ENCODE peak calls at places on chromosomes 6 and 20, in seven cellular contexts. D is GM19239; W is activated CD4-positive, alpha-beta T cell treated with anti-CD3 and anti-CD28 coated beads for 4 hours; Z is activated effector memory CD4-positive, alpha-beta T cell treated with anti-CD3 and anti-CD28 coated beads, Interleukin-2, amount 50 U/mL, for 16 hours; Q is stimulated activated CD8-positive, alpha-beta memory T cell treated with anti-CD3 and anti-CD28 coated beads, Interleukin-12 subunit alpha, Interleukin-12 subunit beta, amount 100 ng/mL, for 4 hours; U is GM04503; V is right lobe of liver. R is an unnamed sample.

GRCh38 chr6:132300323-132300949 is 100.8 kb downstream of the MOXD1 start:
- DNase-seq in U (no peak), D (peak), W (no peak), Q (no peak), V (no peak), Z (no peak), R (no peak)

GRCh38 chr20:24639167-24639548 is 169.7 kb downstream of the SYNDIG1 start:
- DNase-seq in Q (no peak), V (no peak), D (no peak), U (no peak), W (no peak), Z (no peak), R (no peak)

GRCh38 chr6:139336488-139336887 is 38.0 kb downstream of the CITED2 start:
- DNase-seq in W (no peak), Z (no peak), V (no peak), Q (no peak), U (no peak), D (no peak), R (no peak)

GRCh38 chr6:156423829-156424228 is 353.3 kb upstream of the ARID1B start:
- DNase-seq in U (no peak), W (no peak), Z (peak), D (no peak), Q (no peak), V (no peak), R (no peak)

GRCh38 chr20:9677224-9677623 is 161.7 kb downstream of the PAK5 start:
- DNase-seq in Q (no peak), W (no peak), D (no peak), Z (no peak), V (no peak), U (no peak), R (no peak)

GRCh38 chr20:46458891-46459750 is 52.7 kb upstream of the ELMO2 start:
- DNase-seq in V (no peak), U (no peak), D (no peak), Z (no peak), W (no peak), Q (no peak), R (no peak)

GRCh38 chr6:138654715-138655634 is 118.6 kb upstream of the CCDC28A start:
- DNase-seq in U (no peak), V (no peak), D (peak), Z (no peak), Q (no peak), W (peak), R (no peak)

GRCh38 chr20:15875446-15875845 is 697.8 kb downstream of the KIF16B start:
- DNase-seq in Q (no peak), U (no peak), Z (no peak), W (no peak), V (no peak), D (no peak), R (no peak)

GRCh38 chr20:45506927-45507820 is 8.2 kb downstream of the SPINT3 start:
- DNase-seq in U (no peak), Q (no peak), D (no peak), W (no peak), V (no peak), Z (no peak), R (no peak)